ENCODE peak calls at places on chromosomes 3 and 15, in nine cellular contexts. N, S, I, B, Z, E, J, H and X are unnamed samples.

GRCh38 chr3:178137206-178137605 is 399.0 kb upstream of the KCNMB2 start:
- DNase-seq in N (no peak), S (no peak), I (no peak), B (no peak), Z (no peak), E (no peak), J (no peak), H (no peak), X (no peak)

GRCh38 chr15:95826831-95827230 is 503.7 kb upstream of the NR2F2 start:
- DNase-seq in N (no peak), S (no peak), I (no peak), B (peak), Z (no peak), E (no peak), J (no peak), H (no peak), X (no peak)

GRCh38 chr3:194256040-194256945 is 94.8 kb downstream of the CPN2 start:
- DNase-seq in N (no peak), S (no peak), I (no peak), B (no peak), Z (no peak), E (no peak), J (no peak), H (no peak), X (no peak)

GRCh38 chr15:60044636-60045273 is 40.6 kb downstream of the FOXB1 start:
- DNase-seq in N (no peak), S (no peak), I (no peak), B (no peak), Z (no peak), E (no peak), J (no peak), H (no peak), X (no peak)

GRCh38 chr3:153259956-153260355 is 97.9 kb downstream of the RAP2B start:
- DNase-seq in N (no peak), S (no peak), I (no peak), B (no peak), Z (no peak), E (no peak), J (no peak), H (no peak), X (no peak)

GRCh38 chr15:45179221-45179985 is 8.4 kb downstream of the SHF start:
- DNase-seq in N (peak), S (no peak), I (no peak), B (no peak), Z (peak), E (peak), J (no peak), H (no peak), X (peak)

GRCh38 chr15:91887921-91888373 is 34.4 kb downstream of the SLCO3A1 start:
- DNase-seq in N (no peak), S (no peak), I (no peak), B (no peak), Z (no peak), E (no peak), J (no peak), H (no peak), X (no peak)

GRCh38 chr3:46461971-46462910 is 2.5 kb downstream of the LTF start:
- DNase-seq in N (no peak), S (peak), I (no peak), B (no peak), Z (peak), E (no peak), J (no peak), H (peak), X (no peak)